ENCODE peak calls at places on chromosomes 11 and 22, in five cellular contexts. X is cardiac muscle cell, S is psoas muscle, R is K562, P is AG10803. U is an unnamed sample.

GRCh38 chr11:1870326-1870696 is 17.4 kb downstream of the LSP1 start:
- DNase-seq in S (no peak), P (no peak), R (no peak), X (no peak), U (no peak)

GRCh38 chr11:123111465-123111864 is 49.5 kb upstream of the HSPA8 start:
- DNase-seq in R (peak), X (peak), S (no peak), P (peak), U (peak)

GRCh38 chr11:12719221-12719620 is 45.0 kb downstream of the TEAD1 start:
- DNase-seq in S (no peak), P (peak), X (no peak), R (no peak), U (no peak)

GRCh38 chr11:70135142-70136132 is 57.3 kb downstream of the ANO1 start:
- DNase-seq in X (peak), R (no peak), S (no peak), P (peak), U (no peak)

GRCh38 chr22:40857309-40857851 is 432 bp downstream of the XPNPEP3 start:
- DNase-seq in S (no peak), X (no peak), R (no peak), P (no peak), U (no peak)

GRCh38 chr22:34972498-34972897 is 93.5 kb upstream of the ISX start:
- DNase-seq in R (no peak), X (no peak), P (no peak), S (no peak), U (no peak)

GRCh38 chr22:26245001-26245400 is 75.7 kb downstream of the SEZ6L start:
- DNase-seq in P (no peak), S (no peak), R (no peak), X (no peak), U (no peak)

GRCh38 chr11:1047576-1048156 is 11.1 kb upstream of the MUC6 start:
- DNase-seq in P (no peak), R (no peak), X (no peak), S (peak), U (no peak)

GRCh38 chr22:31199187-31199586 is 12.9 kb upstream of the LIMK2 start:
- DNase-seq in S (no peak), X (no peak), P (no peak), R (no peak), U (no peak)

GRCh38 chr22:38078046-38078840 is 5.7 kb downstream of the SLC16A8 start:
- DNase-seq in P (no peak), S (no peak), X (no peak), R (no peak), U (peak)

GRCh38 chr22:26847816-26848215 is 190.4 kb downstream of the MIAT start:
- DNase-seq in X (no peak), S (no peak), P (no peak), R (no peak), U (no peak)

GRCh38 chr11:1225386-1226225 is 2.7 kb downstream of the MUC5B start:
- DNase-seq in X (no peak), R (no peak), P (no peak), S (peak), U (peak)

GRCh38 chr22:30176431-30176830 is 70.1 kb downstream of the LIF start:
- DNase-seq in X (no peak), S (no peak), P (no peak), R (no peak), U (no peak)

GRCh38 chr22:48391171-48391711 is 1436.4 kb downstream of the BRD1 start:
- DNase-seq in S (no peak), R (no peak), P (no peak), X (no peak), U (no peak)

GRCh38 chr11:43504316-43504950 is 145.7 kb downstream of the TTC17 start:
- DNase-seq in X (peak), P (peak), R (peak), S (no peak), U (peak)

GRCh38 chr11:118411523-118411922 is 10.1 kb downstream of the ATP5MG start:
- DNase-seq in X (no peak), R (no peak), S (no peak), P (no peak), U (no peak)

GRCh38 chr11:27874998-27875397 is 174.7 kb upstream of the BDNF start:
- DNase-seq in P (no peak), X (no peak), S (no peak), R (no peak), U (no peak)

GRCh38 chr22:22452211-22452610 is 56.3 kb downstream of the ZNF280B start:
- DNase-seq in S (no peak), X (no peak), P (no peak), R (no peak), U (no peak)

GRCh38 chr11:87180743-87181142 is 143.0 kb downstream of the TMEM135 start:
- DNase-seq in P (peak), R (no peak), S (no peak), X (no peak), U (no peak)

GRCh38 chr22:39279170-39279850 is 34.5 kb upstream of the PDGFB start:
- DNase-seq in P (no peak), R (no peak), X (no peak), S (no peak), U (no peak)

GRCh38 chr11:72306186-72306585 is 62.2 kb upstream of the PHOX2A start:
- DNase-seq in R (no peak), S (no peak), P (no peak), X (no peak), U (no peak)

GRCh38 chr11:27545946-27546345 is 39.4 kb upstream of the LIN7C start:
- DNase-seq in P (no peak), X (no peak), S (no peak), R (no peak), U (no peak)

GRCh38 chr11:69199583-69200295 is 44.0 kb downstream of the SMIM38 start:
- DNase-seq in R (no peak), P (no peak), S (no peak), X (no peak), U (no peak)

GRCh38 chr11:40924915-40925314 is 534.5 kb downstream of the LRRC4C start:
- DNase-seq in R (no peak), S (no peak), P (no peak), X (no peak), U (no peak)

GRCh38 chr11:12229450-12230229 is 119.2 kb downstream of the MICAL2 start:
- DNase-seq in P (no peak), S (no peak), X (no peak), R (no peak), U (no peak)

GRCh38 chr11:26191193-26191592 is 140.7 kb upstream of the ANO3 start:
- DNase-seq in S (no peak), X (no peak), R (no peak), P (no peak), U (no peak)

GRCh38 chr11:93736129-93736528 is 5.2 kb downstream of the TAF1D start:
- DNase-seq in X (no peak), R (no peak), S (no peak), P (peak), U (no peak)

GRCh38 chr11:44579172-44579804 is 13.8 kb downstream of the CD82 start:
- DNase-seq in X (no peak), P (no peak), R (no peak), S (peak), U (no peak)

GRCh38 chr22:40720538-40721256 is 41.4 kb downstream of the MCHR1 start:
- DNase-seq in R (no peak), X (no peak), P (no peak), S (peak), U (no peak)

GRCh38 chr11:67024410-67024809 is 1.5 kb downstream of the SYT12 start:
- DNase-seq in X (no peak), S (no peak), R (no peak), P (no peak), U (no peak)

GRCh38 chr11:6413791-6414231 is 5.1 kb downstream of the APBB1 start:
- DNase-seq in S (no peak), P (peak), X (peak), R (no peak), U (no peak)

DNA sequence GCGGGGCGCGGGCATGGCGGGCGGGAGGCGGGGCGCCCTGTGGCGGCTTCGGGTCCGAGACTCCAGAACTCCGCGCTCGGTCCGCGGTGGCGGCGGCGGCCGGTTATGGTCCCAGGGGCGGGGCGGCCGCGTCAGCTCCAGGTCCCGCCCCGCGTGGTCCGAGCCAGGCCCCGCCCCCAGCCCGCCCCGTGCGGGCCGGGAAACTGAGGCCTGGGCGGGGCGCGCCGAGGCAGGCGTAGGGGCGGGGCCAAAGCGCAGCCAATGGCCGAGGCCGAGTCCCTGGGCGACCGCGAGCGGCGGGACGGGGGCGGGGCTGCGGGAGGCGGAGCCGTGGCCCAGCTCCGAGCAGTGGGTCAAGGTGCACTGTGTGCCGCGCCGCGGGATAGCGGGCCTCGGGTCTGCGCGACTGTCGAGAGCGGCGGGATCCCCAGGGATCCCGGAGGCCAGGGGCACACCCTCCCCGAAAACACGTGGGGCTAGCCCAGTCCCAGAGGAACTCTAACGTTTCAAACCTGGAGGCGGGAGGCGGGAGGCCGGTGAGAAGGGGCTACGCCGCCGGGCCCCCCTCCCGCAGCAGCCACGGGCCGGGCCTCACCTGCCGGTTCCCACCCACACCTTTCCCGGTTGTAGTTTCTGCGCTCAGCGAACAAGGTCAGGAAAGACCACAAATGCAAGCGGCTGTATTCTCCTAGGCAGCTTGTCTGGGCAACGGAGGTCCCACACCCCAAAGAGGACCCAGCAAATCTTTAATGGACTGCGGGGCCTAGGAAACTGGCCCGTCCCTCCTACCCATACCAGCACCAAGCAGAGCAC is at the start of gene SLC25A1:
- DNase-seq in P (peak), X (peak), S (peak), R (peak), U (peak)
- H3K4me3 ChIP-seq in P (peak), X (peak), S (peak), R (peak), U (peak)

DNA sequence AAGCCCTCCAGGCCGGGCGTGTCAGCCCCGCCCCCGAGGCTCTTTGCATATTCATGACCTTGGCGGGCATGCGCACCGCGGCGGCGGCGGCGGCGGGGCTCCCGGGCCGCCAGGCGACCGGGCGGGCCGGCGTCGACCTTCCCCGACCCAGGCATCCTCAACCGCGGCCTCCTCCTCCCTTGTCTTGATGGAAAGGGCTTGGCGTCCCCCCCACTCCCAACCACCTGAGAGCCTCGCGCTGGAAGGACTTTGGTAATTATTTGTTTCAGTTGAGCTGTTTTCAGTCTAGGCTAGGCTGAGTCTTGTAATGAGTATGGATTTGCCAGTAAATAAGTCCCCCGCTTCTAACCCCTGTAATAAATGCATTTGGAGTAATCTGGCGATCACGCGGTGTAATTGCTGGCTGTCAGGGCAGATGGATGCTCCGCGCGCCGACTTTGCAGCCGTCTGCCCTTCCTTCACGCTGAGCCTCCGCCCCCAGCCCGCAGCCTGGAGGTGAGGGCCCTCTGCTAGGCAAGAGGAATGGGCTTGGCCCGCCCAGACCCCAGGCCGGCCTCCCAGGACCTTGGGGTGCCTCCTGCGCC is 25.2 kb downstream of the FLRT1 start:
- DNase-seq in S (peak), R (peak), X (peak), P (peak), U (peak)
- H3K4me3 ChIP-seq in S (peak), R (peak), X (peak), P (peak), U (peak)

GRCh38 chr11:65329944-65330403 is 3.7 kb upstream of the DPF2 start:
- DNase-seq in P (peak), X (peak), R (peak), S (peak), U (peak)
- H3K4me3 ChIP-seq in P (no peak), X (no peak), R (no peak), S (peak), U (peak)

GRCh38 chr22:19756288-19757128 is 4.1 kb upstream of the TBX1 start:
- DNase-seq in S (no peak), X (peak), R (peak), P (no peak), U (peak)
- H3K4me3 ChIP-seq in S (peak), X (no peak), R (peak), P (peak), U (no peak)

GRCh38 chr11:111605681-111606080 is 3.4 kb downstream of the SIK2 start:
- DNase-seq in X (no peak), S (no peak), P (no peak), R (no peak), U (no peak)
- H3K4me3 ChIP-seq in X (no peak), S (peak), P (no peak), R (no peak), U (no peak)

DNA sequence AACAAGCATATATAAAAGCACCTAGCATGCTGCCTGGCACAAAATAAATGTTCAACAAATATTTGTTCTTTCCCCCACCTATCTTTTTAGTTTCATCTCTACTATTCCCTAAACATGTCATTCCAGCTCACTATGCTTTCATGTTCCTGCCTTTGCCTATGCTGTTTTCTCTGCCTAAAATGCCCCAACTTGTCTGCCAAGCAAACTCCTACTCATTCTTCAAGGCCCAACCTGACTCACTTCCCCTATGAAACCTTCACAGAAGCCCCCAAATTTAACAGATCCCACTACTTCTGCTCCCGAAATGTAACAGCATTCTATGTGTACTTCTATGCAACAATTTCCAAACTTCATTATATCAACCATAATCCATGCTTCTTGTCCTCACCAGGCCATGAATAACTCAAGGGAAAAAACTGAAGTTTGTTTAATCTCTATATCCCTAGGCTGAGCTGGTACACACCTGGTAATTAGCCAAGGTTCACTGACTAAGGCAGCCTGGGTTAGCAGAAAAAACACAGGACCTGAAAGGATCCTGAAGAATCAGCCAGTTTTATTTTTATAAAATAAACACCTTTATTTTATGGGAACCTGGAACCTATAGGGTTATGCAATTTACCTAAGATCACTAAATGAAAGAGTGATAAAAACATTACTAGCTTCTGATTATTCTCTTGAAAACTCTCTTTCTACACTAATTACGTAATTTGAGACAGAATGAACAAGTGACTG is 72.2 kb downstream of the PAK1 start:
- DNase-seq in X (no peak), S (no peak), P (no peak), R (no peak), U (no peak)
- H3K4me3 ChIP-seq in X (no peak), S (peak), P (no peak), R (no peak), U (no peak)

DNA sequence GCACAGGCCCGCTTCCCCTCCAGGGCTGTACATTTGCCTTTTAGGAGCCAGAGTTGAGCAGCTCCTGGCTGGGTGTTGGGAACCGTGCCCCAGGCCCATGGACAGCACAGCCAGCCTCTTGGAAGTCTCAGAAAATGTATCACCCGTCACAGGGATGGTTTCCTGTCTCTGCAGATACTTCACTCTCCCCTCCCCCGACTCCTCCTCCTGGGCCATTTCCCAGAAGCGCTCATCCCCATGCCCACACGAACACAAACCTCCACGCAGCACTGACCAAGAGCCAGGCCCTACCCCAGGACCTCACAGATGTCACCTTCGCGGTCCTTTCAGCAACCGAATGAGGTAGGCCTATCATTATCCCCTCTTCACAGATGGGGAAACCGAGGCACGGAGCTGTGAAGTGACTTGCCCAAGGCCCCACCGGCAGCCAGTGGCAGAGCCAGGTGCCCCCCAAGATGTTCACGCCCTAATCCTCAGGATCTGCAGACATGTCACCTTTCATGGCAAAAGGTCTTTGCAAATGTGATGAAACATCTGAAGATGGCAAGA is 13.0 kb upstream of the PPARA start:
- DNase-seq in P (no peak), S (no peak), R (no peak), X (no peak), U (no peak)
- H3K4me3 ChIP-seq in P (no peak), S (no peak), R (no peak), X (no peak), U (no peak)

U was measured in SK-N-SH.